ENCODE peak calls at places on chromosomes 4 and X, in six cellular contexts. H, P, K, Y, F and C are unnamed samples.

GRCh38 chr4:4329496-4329895 is 39.4 kb downstream of the ZBTB49 start:
- DNase-seq in H (no peak), P (no peak), K (peak), Y (no peak), F (no peak), C (no peak)

GRCh38 chr4:69830529-69831269 is 29.2 kb downstream of the SULT1E1 start:
- DNase-seq in H (no peak), P (no peak), K (no peak), Y (peak), F (no peak), C (peak)

GRCh38 chrX:136692271-136692670 is 44.3 kb downstream of the CD40LG start:
- DNase-seq in H (no peak), P (no peak), K (no peak), Y (peak), F (no peak), C (no peak)

GRCh38 chrX:150984164-150984824 is 1.2 kb downstream of the HMGB3 start:
- DNase-seq in H (no peak), P (no peak), K (no peak), Y (no peak), F (no peak), C (peak)

GRCh38 chr4:173546776-173547175 is 16.7 kb upstream of the HAND2 start:
- DNase-seq in H (no peak), P (no peak), K (no peak), Y (no peak), F (no peak), C (no peak)

GRCh38 chrX:32118832-32119231 is 1047.0 kb upstream of the FTHL17 start:
- DNase-seq in H (no peak), P (no peak), K (no peak), Y (no peak), F (no peak), C (no peak)

GRCh38 chr4:114384629-114385028 is 214.0 kb upstream of the UGT8 start:
- DNase-seq in H (no peak), P (no peak), K (no peak), Y (peak), F (no peak), C (peak)

GRCh38 chr4:119971763-119972162 is 94.9 kb downstream of the MAD2L1 start:
- DNase-seq in H (no peak), P (no peak), K (no peak), Y (no peak), F (no peak), C (no peak)

GRCh38 chr4:144820706-144821105 is 174.8 kb downstream of the HHIP start:
- DNase-seq in H (no peak), P (no peak), K (no peak), Y (peak), F (no peak), C (no peak)

GRCh38 chrX:9668537-9668936 is 97.1 kb downstream of the GPR143 start:
- DNase-seq in H (no peak), P (no peak), K (no peak), Y (peak), F (no peak), C (no peak)

GRCh38 chrX:9231491-9231890 is 197.6 kb upstream of the FAM9B start:
- DNase-seq in H (no peak), P (no peak), K (no peak), Y (no peak), F (no peak), C (no peak)

GRCh38 chr4:184434021-184434420 is 40.3 kb downstream of the IRF2 start:
- DNase-seq in H (no peak), P (no peak), K (no peak), Y (no peak), F (no peak), C (no peak)

GRCh38 chr4:55574252-55574651 is 17.8 kb downstream of the PDCL2 start:
- DNase-seq in H (no peak), P (no peak), K (no peak), Y (no peak), F (no peak), C (no peak)

GRCh38 chr4:31081375-31081774 is 361.2 kb downstream of the PCDH7 start:
- DNase-seq in H (no peak), P (no peak), K (no peak), Y (peak), F (no peak), C (no peak)

GRCh38 chrX:70168238-70169188 is 8.8 kb upstream of the DGAT2L6 start:
- DNase-seq in H (no peak), P (peak), K (no peak), Y (peak), F (peak), C (peak)

GRCh38 chr4:8556341-8557150 is 23.6 kb upstream of the GPR78 start:
- DNase-seq in H (peak), P (no peak), K (peak), Y (peak), F (no peak), C (no peak)

GRCh38 chr4:7255488-7255881 is 63.1 kb downstream of the SORCS2 start:
- DNase-seq in H (no peak), P (no peak), K (no peak), Y (no peak), F (no peak), C (no peak)

GRCh38 chr4:140764785-140765392 is 8.7 kb upstream of the TBC1D9 start:
- DNase-seq in H (no peak), P (peak), K (no peak), Y (no peak), F (no peak), C (no peak)

GRCh38 chr4:78612398-78613005 is 60.9 kb downstream of the ANXA3 start:
- DNase-seq in H (peak), P (peak), K (no peak), Y (peak), F (no peak), C (peak)

GRCh38 chr4:751676-752075 is 46.0 kb downstream of the PCGF3 start:
- DNase-seq in H (peak), P (no peak), K (no peak), Y (no peak), F (no peak), C (no peak)

GRCh38 chr4:182277402-182277801 is 34.2 kb downstream of the TENM3 start:
- DNase-seq in H (no peak), P (no peak), K (no peak), Y (no peak), F (no peak), C (no peak)

GRCh38 chr4:183588169-183588675 is 70.8 kb downstream of the RWDD4 start:
- DNase-seq in H (no peak), P (peak), K (no peak), Y (peak), F (no peak), C (no peak)

GRCh38 chrX:49844622-49845021 is 15.5 kb downstream of the PAGE4 start:
- DNase-seq in H (no peak), P (no peak), K (no peak), Y (no peak), F (no peak), C (no peak)

GRCh38 chr4:181656748-181657147 is 586.5 kb upstream of the TENM3 start:
- DNase-seq in H (no peak), P (no peak), K (no peak), Y (no peak), F (no peak), C (no peak)

GRCh38 chrX:38880460-38880859 is 79.2 kb downstream of the MID1IP1 start:
- DNase-seq in H (no peak), P (no peak), K (no peak), Y (no peak), F (no peak), C (peak)

GRCh38 chrX:12367254-12367653 is 229.0 kb downstream of the FRMPD4 start:
- DNase-seq in H (no peak), P (no peak), K (no peak), Y (no peak), F (no peak), C (no peak)

GRCh38 chr4:53994382-53994781 is 70.0 kb downstream of the CHIC2 start:
- DNase-seq in H (no peak), P (no peak), K (no peak), Y (no peak), F (no peak), C (peak)

GRCh38 chr4:19739101-19739651 is 512.5 kb upstream of the SLIT2 start:
- DNase-seq in H (no peak), P (no peak), K (no peak), Y (peak), F (no peak), C (peak)

DNA sequence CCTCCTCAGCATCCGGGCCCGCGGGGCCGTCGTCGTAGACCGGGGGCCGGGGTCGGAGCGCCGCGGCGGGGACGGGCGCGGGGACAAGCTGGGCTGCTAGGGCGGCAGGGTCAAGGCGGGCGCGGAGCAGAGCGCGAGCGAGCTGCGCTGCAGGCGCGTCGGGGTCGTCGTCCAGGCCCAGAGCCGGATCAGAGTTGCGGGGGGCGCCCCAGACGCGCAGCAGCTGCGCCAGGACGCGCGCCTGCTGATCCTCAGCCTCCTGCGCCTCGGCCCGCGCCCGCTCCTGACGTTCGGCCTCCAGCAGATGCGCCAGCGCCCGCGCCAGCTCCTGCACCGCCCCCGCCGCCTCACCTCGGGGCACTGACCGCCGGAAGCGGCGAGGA is 3.5 kb downstream of the PCSK1N start:
- DNase-seq in H (no peak), P (no peak), K (peak), Y (no peak), F (no peak), C (no peak)
- H3K4me3 ChIP-seq in H (no peak), P (no peak), K (no peak), Y (no peak), F (no peak), C (no peak)

DNA sequence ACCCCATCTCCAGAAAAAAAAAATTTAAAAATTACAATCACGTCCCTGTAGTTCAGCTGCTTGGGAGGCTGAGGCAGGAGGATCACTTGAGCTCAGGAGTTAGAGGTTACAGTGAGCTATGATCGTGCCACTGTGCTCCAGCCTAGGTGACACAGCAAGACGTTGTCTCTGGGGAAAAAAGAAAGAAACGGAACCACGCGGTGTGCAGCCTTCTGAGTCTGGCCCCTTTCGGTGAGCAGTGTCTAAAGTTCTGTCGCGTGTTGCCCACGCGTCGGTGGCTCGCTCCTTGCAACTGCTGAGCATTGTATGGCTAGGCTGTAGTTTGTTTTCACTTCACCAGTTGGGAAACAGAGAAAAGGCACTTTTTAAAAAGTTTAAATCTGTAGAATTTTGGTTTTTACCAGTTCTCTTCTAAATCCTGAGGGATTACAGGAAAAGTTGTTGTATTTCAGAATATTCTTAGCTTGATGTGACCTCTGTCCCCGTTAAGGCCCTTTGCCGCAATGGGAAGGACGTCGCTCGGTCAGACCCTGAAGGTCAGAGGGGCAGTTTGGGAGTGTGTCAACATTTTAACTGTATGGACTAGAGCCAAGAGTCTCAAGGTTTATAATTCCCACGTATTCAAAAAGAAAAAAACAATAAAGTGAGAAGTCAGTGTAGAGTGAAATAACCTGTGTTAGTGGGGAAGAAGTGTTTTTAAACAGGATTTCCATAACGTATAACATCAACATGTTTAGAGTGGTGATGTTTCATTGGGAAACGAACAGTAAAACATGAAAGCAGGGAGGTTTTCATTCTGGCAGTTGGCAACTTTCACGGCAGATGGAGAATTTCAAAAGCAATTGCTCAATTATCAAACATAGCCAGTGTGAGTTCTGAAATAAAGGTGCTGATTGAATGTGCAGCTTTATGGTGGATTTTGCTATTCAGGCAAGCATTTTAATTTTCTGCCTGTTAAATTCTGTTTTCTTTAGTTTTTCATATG is 45.8 kb upstream of the MSANTD1 start:
- DNase-seq in H (no peak), P (no peak), K (peak), Y (peak), F (peak), C (peak)
- H3K4me3 ChIP-seq in H (no peak), P (no peak), K (no peak), Y (no peak), F (no peak), C (no peak)

GRCh38 chr4:153348006-153348405 is 3.5 kb downstream of the MND1 start:
- DNase-seq in H (no peak), P (no peak), K (no peak), Y (no peak), F (no peak), C (no peak)

GRCh38 chr4:153347117-153347516 is 2.6 kb downstream of the MND1 start:
- DNase-seq in H (no peak), P (no peak), K (no peak), Y (no peak), F (no peak), C (no peak)

GRCh38 chr4:153346031-153346430 is 1.5 kb downstream of the MND1 start:
- DNase-seq in H (no peak), P (no peak), K (no peak), Y (no peak), F (no peak), C (no peak)

GRCh38 chr4:153345011-153345981 is 808 bp downstream of the MND1 start:
- DNase-seq in H (no peak), P (peak), K (peak), Y (peak), F (no peak), C (peak)

DNA sequence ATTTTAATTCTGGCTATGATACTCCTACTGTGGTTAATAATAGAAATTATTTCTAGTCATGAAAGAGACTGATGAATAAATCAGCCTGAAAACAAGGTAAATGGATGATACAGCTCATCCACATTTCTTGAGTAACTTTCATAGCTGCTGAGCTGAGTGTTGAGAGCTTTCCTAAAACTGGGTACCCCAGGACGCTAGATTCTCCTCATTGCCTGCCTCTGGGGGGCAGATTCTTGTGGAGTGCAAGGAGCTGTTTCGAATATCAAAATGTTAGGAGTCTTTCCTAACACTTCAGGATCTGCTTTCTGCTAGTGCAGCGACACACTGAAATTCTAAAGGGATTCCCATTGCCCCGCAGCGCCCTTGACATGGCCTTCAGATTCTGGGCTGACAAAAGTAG is 2.1 kb downstream of the MND1 start:
- DNase-seq in H (no peak), P (no peak), K (no peak), Y (peak), F (no peak), C (peak)
- H3K4me3 ChIP-seq in H (no peak), P (no peak), K (no peak), Y (no peak), F (no peak), C (peak)

GRCh38 chr4:142030010-142030409 is 393.6 kb downstream of the IL15 start:
- DNase-seq in H (peak), P (no peak), K (no peak), Y (no peak), F (no peak), C (no peak)
- H3K4me3 ChIP-seq in H (no peak), P (no peak), K (no peak), Y (no peak), F (no peak), C (no peak)

GRCh38 chr4:143701365-143701764 is 890 bp upstream of the FREM3 start:
- DNase-seq in H (no peak), P (no peak), K (no peak), Y (no peak), F (no peak), C (no peak)
- H3K4me3 ChIP-seq in H (peak), P (no peak), K (no peak), Y (peak), F (no peak), C (no peak)

DNA sequence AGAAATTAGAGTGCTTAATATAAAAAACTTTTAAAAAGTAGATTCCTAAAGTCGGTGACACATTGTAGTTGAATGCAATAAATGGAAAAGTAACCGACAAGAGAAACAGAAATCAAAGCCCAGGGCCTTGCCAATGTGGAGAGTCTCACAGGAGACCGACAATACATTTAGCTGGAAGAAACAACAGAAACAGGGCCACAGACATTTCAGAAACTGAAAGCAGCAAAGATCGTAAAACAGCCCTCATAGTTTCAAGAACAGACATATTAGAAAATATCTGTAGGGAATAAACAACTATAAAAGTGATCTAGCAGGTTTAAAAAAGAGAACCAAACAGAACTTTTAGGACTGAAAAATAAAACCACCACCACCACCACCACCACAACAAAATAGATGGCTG is 49.5 kb downstream of the STAP1 start:
- DNase-seq in H (no peak), P (no peak), K (no peak), Y (no peak), F (no peak), C (no peak)
- H3K4me3 ChIP-seq in H (no peak), P (no peak), K (no peak), Y (no peak), F (no peak), C (no peak)